ENCODE peak calls at places on chromosomes 5 and 9, in seven cellular contexts. E is NCI-H524; C is stimulated activated CD4-positive, alpha-beta T cell treated with anti-CD3 and anti-CD28 coated beads, Interleukin-1b, Interleukin-23, amount 100 ng/mL, for 24 hours; W is activated CD4-positive, CD25-positive, alpha-beta regulatory T cell treated with anti-CD3 and anti-CD28 coated beads, Interleukin-2, amount 50 U/mL, for 16 hours; I is mesendoderm; D is coronary artery; J is KG1. M is an unnamed sample.

GRCh38 chr5:166166071-166166470 is 2125.4 kb upstream of the WWC1 start:
- DNase-seq in E (no peak), C (no peak), W (no peak), I (peak), D (no peak), J (no peak), M (no peak)

GRCh38 chr5:74311961-74312360 is 328.6 kb downstream of the ENC1 start:
- DNase-seq in E (no peak), C (no peak), W (no peak), I (no peak), D (no peak), J (no peak), M (no peak)

GRCh38 chr9:117080996-117081395 is 333.9 kb downstream of the ASTN2 start:
- DNase-seq in E (no peak), C (no peak), W (no peak), I (no peak), D (no peak), J (no peak), M (no peak)

GRCh38 chr9:134778156-134778555 is 102.5 kb upstream of the FCN2 start:
- DNase-seq in E (no peak), C (no peak), W (no peak), I (no peak), D (no peak), J (no peak), M (no peak)

GRCh38 chr9:3760031-3760430 is 234.2 kb upstream of the RFX3 start:
- DNase-seq in E (no peak), C (no peak), W (no peak), I (no peak), D (no peak), J (no peak), M (no peak)

GRCh38 chr9:2800385-2801179 is 43.3 kb downstream of the PUM3 start:
- DNase-seq in E (no peak), C (no peak), W (no peak), I (peak), D (no peak), J (no peak), M (peak)

GRCh38 chr9:10130061-10130675 is 482.6 kb downstream of the PTPRD start:
- DNase-seq in E (no peak), C (no peak), W (no peak), I (no peak), D (no peak), J (no peak), M (no peak)

GRCh38 chr9:93668261-93668871 is 92.0 kb downstream of the PHF2 start:
- DNase-seq in E (no peak), C (no peak), W (no peak), I (no peak), D (peak), J (no peak), M (peak)

GRCh38 chr5:173391031-173391430 is 62.8 kb upstream of the STC2 start:
- DNase-seq in E (no peak), C (no peak), W (no peak), I (no peak), D (no peak), J (no peak), M (no peak)

GRCh38 chr5:176744584-176744965 is 65.8 kb upstream of the UNC5A start:
- DNase-seq in E (no peak), C (no peak), W (no peak), I (peak), D (no peak), J (no peak), M (no peak)

GRCh38 chr5:56339732-56340131 is 106.6 kb upstream of the ANKRD55 start:
- DNase-seq in E (no peak), C (no peak), W (no peak), I (no peak), D (no peak), J (no peak), M (no peak)

GRCh38 chr9:89686134-89686533 is 81.3 kb downstream of the GADD45G start:
- DNase-seq in E (no peak), C (no peak), W (no peak), I (no peak), D (no peak), J (no peak), M (peak)

GRCh38 chr5:17978954-17979353 is 344.7 kb downstream of the TAF11L14 start:
- DNase-seq in E (no peak), C (no peak), W (no peak), I (no peak), D (no peak), J (no peak), M (no peak)

GRCh38 chr5:131416729-131417128 is 152.9 kb downstream of the CDC42SE2 start:
- DNase-seq in E (no peak), C (no peak), W (no peak), I (no peak), D (no peak), J (no peak), M (no peak)

GRCh38 chr5:74035521-74035937 is 409.5 kb downstream of the ARHGEF28 start:
- DNase-seq in E (peak), C (no peak), W (no peak), I (peak), D (no peak), J (no peak), M (peak)

GRCh38 chr9:83569326-83569725 is 31.1 kb upstream of the FRMD3 start:
- DNase-seq in E (no peak), C (no peak), W (no peak), I (no peak), D (no peak), J (peak), M (no peak)

GRCh38 chr9:102499468-102499867 is 495.7 kb upstream of the CYLC2 start:
- DNase-seq in E (no peak), C (no peak), W (no peak), I (no peak), D (no peak), J (no peak), M (no peak)

GRCh38 chr5:38640012-38640395 is 83.6 kb upstream of the LIFR start:
- DNase-seq in E (no peak), C (no peak), W (no peak), I (no peak), D (no peak), J (no peak), M (no peak)

GRCh38 chr5:59842999-59843398 is 50.5 kb downstream of the PDE4D start:
- DNase-seq in E (no peak), C (no peak), W (no peak), I (no peak), D (no peak), J (no peak), M (no peak)

GRCh38 chr9:13076616-13077015 is 202.9 kb downstream of the MPDZ start:
- DNase-seq in E (no peak), C (no peak), W (no peak), I (no peak), D (no peak), J (no peak), M (no peak)

GRCh38 chr9:131709741-131710499 is 30.0 kb downstream of the RAPGEF1 start:
- DNase-seq in E (no peak), C (no peak), W (no peak), I (no peak), D (no peak), J (no peak), M (no peak)

GRCh38 chr9:16369427-16369826 is 501.0 kb downstream of the BNC2 start:
- DNase-seq in E (no peak), C (no peak), W (no peak), I (peak), D (no peak), J (no peak), M (no peak)

GRCh38 chr9:79630521-79631403 is 59.0 kb downstream of the TLE4 start:
- DNase-seq in E (no peak), C (no peak), W (no peak), I (no peak), D (no peak), J (no peak), M (no peak)

GRCh38 chr5:102922839-102923477 is 167.9 kb downstream of the PAM start:
- DNase-seq in E (no peak), C (no peak), W (no peak), I (no peak), D (no peak), J (no peak), M (no peak)

GRCh38 chr9:113963017-113963620 is 87.0 kb downstream of the ZNF618 start:
- DNase-seq in E (no peak), C (peak), W (no peak), I (peak), D (no peak), J (no peak), M (peak)

GRCh38 chr5:59746261-59746765 is 147.2 kb downstream of the PDE4D start:
- DNase-seq in E (peak), C (no peak), W (no peak), I (no peak), D (no peak), J (no peak), M (peak)

GRCh38 chr5:172093965-172094364 is 87.5 kb upstream of the FBXW11 start:
- DNase-seq in E (no peak), C (no peak), W (no peak), I (no peak), D (no peak), J (no peak), M (no peak)

GRCh38 chr5:111398013-111398412 is 114.3 kb downstream of the STARD4 start:
- DNase-seq in E (no peak), C (no peak), W (no peak), I (no peak), D (no peak), J (no peak), M (no peak)

GRCh38 chr9:6910032-6910431 is 152.3 kb downstream of the KDM4C start:
- DNase-seq in E (no peak), C (no peak), W (no peak), I (no peak), D (no peak), J (no peak), M (no peak)

GRCh38 chr5:85843535-85843934 is 774.2 kb upstream of the COX7C start:
- DNase-seq in E (no peak), C (no peak), W (no peak), I (no peak), D (no peak), J (no peak), M (no peak)

GRCh38 chr9:92155221-92155620 is 40.0 kb upstream of the SPTLC1 start:
- DNase-seq in E (no peak), C (no peak), W (no peak), I (no peak), D (peak), J (no peak), M (no peak)

GRCh38 chr5:173581408-173582197 is 34.8 kb downstream of the BOD1 start:
- DNase-seq in E (peak), C (no peak), W (peak), I (peak), D (peak), J (peak), M (peak)

GRCh38 chr9:121972501-121972981 is 120.6 kb downstream of the TTLL11 start:
- DNase-seq in E (no peak), C (no peak), W (no peak), I (no peak), D (no peak), J (no peak), M (no peak)

GRCh38 chr5:151234476-151235238 is 10.8 kb upstream of the CCDC69 start:
- DNase-seq in E (no peak), C (no peak), W (no peak), I (no peak), D (no peak), J (no peak), M (no peak)

GRCh38 chr9:137224850-137225694 is at the start of gene CYSRT1:
- DNase-seq in E (no peak), C (no peak), W (no peak), I (no peak), D (no peak), J (peak), M (no peak)

GRCh38 chr9:128412120-128412790 is 8.4 kb upstream of the CERCAM start:
- DNase-seq in E (peak), C (peak), W (no peak), I (peak), D (no peak), J (no peak), M (peak)

GRCh38 chr9:77588319-77588937 is 59.7 kb downstream of the GNA14 start:
- DNase-seq in E (no peak), C (no peak), W (no peak), I (peak), D (no peak), J (no peak), M (no peak)

GRCh38 chr5:141508808-141509611 is 20.1 kb downstream of the PCDHGC5 start:
- DNase-seq in E (peak), C (no peak), W (no peak), I (peak), D (peak), J (no peak), M (peak)

GRCh38 chr5:91378683-91379601 is 4.2 kb downstream of the ARRDC3 start:
- DNase-seq in E (no peak), C (no peak), W (no peak), I (peak), D (no peak), J (no peak), M (no peak)

M was measured in WERI-Rb-1.